ENCODE peak calls at places on chromosomes 6 and 20, in eight cellular contexts. G, K, U, X, J, H, P and R are unnamed samples.

GRCh38 chr20:15005300-15005986 is 668.0 kb upstream of the FLRT3 start:
- DNase-seq in U (no peak), K (no peak), H (no peak), J (no peak), X (no peak), G (no peak), P (no peak), R (no peak)

GRCh38 chr20:32968833-32969241 is 35.4 kb downstream of the SUN5 start:
- DNase-seq in G (no peak), P (peak; percentile 13), K (no peak), U (no peak), J (no peak), X (no peak), H (no peak), R (no peak)

GRCh38 chr6:100088009-100088408 is 94.0 kb upstream of the MCHR2 start:
- DNase-seq in H (no peak), P (no peak), U (peak; percentile 79), J (no peak), K (no peak), X (peak; percentile 65), G (no peak), R (no peak)

GRCh38 chr6:27811383-27811782 is 100.8 kb downstream of the OR2B2 start:
- DNase-seq in J (no peak), K (no peak), U (no peak), G (no peak), X (no peak), P (no peak), H (no peak), R (no peak)

GRCh38 chr6:39310542-39310941 is 3.7 kb downstream of the KCNK17 start:
- DNase-seq in X (no peak), U (no peak), G (no peak), H (peak; percentile 58), K (no peak), J (no peak), P (no peak), R (no peak)

GRCh38 chr6:85678602-85679444 is 36.1 kb upstream of the SYNCRIP start:
- DNase-seq in X (peak; percentile 92), U (peak; percentile 99), G (peak; percentile 99), K (peak; percentile 97), H (peak; percentile 97), J (peak; percentile 99), P (peak; percentile 96), R (peak; percentile 98)

GRCh38 chr6:30568245-30568644 is 3.0 kb upstream of the ABCF1 start:
- DNase-seq in P (no peak), U (no peak), H (no peak), K (no peak), X (no peak), G (no peak), J (no peak), R (no peak)

GRCh38 chr20:10674684-10675455 is 1.1 kb upstream of the JAG1 start:
- DNase-seq in K (peak; percentile 83), G (peak; percentile 59), H (peak; percentile 81), U (peak; percentile 74), P (peak; percentile 94), J (peak; percentile 93), X (no peak), R (no peak)

GRCh38 chr20:48153523-48153922 is 368.2 kb upstream of the SULF2 start:
- DNase-seq in X (no peak), J (no peak), G (no peak), U (no peak), P (peak; percentile 65), K (no peak), H (no peak), R (peak; percentile 84)

GRCh38 chr20:48374986-48375715 is 452.6 kb downstream of the PREX1 start:
- DNase-seq in G (no peak), K (no peak), X (no peak), J (peak; percentile 55), P (peak; percentile 52), U (no peak), H (no peak), R (no peak)

GRCh38 chr20:12391099-12391498 is 473.4 kb downstream of the BTBD3 start:
- DNase-seq in H (no peak), X (no peak), J (no peak), U (no peak), P (no peak), K (no peak), G (no peak), R (no peak)

GRCh38 chr20:44967207-44967807 is 995 bp downstream of the STK4 start:
- DNase-seq in U (peak; percentile 4), K (no peak), H (no peak), P (no peak), X (no peak), J (no peak), G (no peak), R (peak; percentile 67)

GRCh38 chr6:56339524-56339923 is 92.1 kb upstream of the COL21A1 start:
- DNase-seq in X (no peak), K (no peak), U (no peak), H (no peak), P (no peak), G (no peak), J (no peak), R (no peak)

GRCh38 chr20:46305331-46305972 is 2.8 kb downstream of the CDH22 start:
- DNase-seq in J (no peak), X (no peak), G (no peak), P (no peak), U (no peak), H (no peak), K (no peak), R (no peak)

DNA sequence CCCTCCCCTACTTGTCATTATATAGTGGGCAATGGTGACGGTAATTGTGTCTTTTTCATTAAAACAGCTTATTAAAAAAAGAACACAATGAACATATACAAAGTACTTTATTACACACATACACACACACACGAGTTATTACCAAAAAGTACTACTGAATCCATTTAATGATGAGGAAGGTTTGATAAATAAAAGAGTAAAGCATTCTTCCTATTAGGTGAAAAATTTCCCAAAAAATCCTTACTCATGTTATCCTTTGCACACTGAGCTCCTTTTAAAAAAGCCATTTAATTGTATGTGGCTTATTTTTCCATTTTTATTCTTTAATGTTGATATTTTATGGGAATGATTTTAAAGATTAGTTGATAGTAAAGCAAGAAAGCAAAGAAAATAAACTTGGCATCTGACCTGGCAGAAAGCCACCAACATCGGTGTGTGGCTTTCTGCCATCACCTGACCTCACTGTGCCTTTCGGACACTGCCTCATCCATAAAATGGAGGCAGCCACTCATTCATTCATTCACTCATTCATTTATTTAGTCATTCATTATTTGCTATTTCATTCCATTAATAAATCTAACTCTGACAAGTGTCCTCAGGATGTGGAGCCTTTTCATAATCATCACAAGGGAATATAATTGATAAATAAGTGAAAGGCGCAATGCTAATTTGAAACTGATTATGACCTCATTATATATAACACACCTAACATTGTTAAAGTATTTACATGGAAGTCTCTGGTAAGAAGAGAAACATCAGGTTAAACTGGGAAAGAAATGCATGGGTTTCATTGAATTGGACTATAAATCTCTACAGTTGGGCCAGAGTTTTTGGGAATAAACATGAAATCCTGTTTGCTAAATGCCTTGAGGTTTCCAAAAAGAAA is 727 bp upstream of the SGK1 start:
- DNase-seq in U (no peak), G (no peak), J (no peak), H (no peak), P (no peak), X (no peak), K (no peak), R (no peak)
- H3K4me3 ChIP-seq in U (peak overlapping the region; percentile 20), G (peak overlapping the region; percentile 59), J (peak overlapping the region; percentile 57), H (no peak overlapping the region), P (no peak overlapping the region), X (no peak overlapping the region), K (no peak overlapping the region), R (no peak overlapping the region)

GRCh38 chr6:33442283-33442682 is 12.1 kb upstream of the ZBTB9 start:
- DNase-seq in X (no peak), J (no peak), K (no peak), U (no peak), H (no peak), G (no peak), P (peak; percentile 33), R (no peak)

GRCh38 chr6:33445020-33445676 is 9.2 kb upstream of the ZBTB9 start:
- DNase-seq in X (no peak), J (no peak), G (no peak), H (no peak), K (no peak), P (peak; percentile 19), U (no peak), R (no peak)

GRCh38 chr6:33441457-33441856 is 12.9 kb upstream of the ZBTB9 start:
- DNase-seq in K (no peak), X (no peak), U (no peak), H (no peak), G (no peak), J (no peak), P (peak; percentile 28), R (no peak)

GRCh38 chr6:33443619-33444504 is 10.5 kb upstream of the ZBTB9 start:
- DNase-seq in X (no peak), H (no peak), U (no peak), J (no peak), G (no peak), P (peak; percentile 39), K (no peak), R (no peak)

DNA sequence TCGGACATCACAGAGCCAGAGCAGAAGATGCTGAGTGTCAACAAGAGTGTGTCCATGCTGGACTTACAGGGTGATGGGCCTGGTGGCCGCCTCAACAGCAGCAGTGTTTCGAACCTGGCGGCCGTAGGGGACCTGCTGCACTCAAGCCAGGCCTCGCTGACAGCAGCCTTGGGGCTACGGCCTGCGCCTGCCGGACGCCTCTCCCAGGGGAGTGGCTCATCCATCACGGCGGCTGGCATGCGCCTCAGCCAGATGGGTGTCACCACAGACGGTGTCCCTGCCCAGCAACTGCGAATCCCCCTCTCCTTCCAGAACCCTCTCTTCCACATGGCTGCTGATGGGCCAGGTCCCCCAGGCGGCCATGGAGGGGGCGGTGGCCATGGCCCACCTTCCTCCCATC is 11.4 kb upstream of the ZBTB9 start:
- DNase-seq in J (no peak), X (no peak), K (no peak), H (no peak), U (no peak), P (no peak), G (no peak), R (no peak)
- H3K4me3 ChIP-seq in J (no peak overlapping the region), X (no peak overlapping the region), K (no peak overlapping the region), H (no peak overlapping the region), U (no peak overlapping the region), P (no peak overlapping the region), G (no peak overlapping the region), R (no peak overlapping the region)

GRCh38 chr6:91087864-91088263 is 501.0 kb upstream of the MAP3K7 start:
- DNase-seq in J (no peak), H (no peak), G (no peak), K (no peak), X (no peak), U (no peak), P (peak; percentile 26), R (no peak)
- H3K4me3 ChIP-seq in J (no peak overlapping the region), H (no peak overlapping the region), G (no peak overlapping the region), K (no peak overlapping the region), X (no peak overlapping the region), U (no peak overlapping the region), P (no peak overlapping the region), R (no peak overlapping the region)

DNA sequence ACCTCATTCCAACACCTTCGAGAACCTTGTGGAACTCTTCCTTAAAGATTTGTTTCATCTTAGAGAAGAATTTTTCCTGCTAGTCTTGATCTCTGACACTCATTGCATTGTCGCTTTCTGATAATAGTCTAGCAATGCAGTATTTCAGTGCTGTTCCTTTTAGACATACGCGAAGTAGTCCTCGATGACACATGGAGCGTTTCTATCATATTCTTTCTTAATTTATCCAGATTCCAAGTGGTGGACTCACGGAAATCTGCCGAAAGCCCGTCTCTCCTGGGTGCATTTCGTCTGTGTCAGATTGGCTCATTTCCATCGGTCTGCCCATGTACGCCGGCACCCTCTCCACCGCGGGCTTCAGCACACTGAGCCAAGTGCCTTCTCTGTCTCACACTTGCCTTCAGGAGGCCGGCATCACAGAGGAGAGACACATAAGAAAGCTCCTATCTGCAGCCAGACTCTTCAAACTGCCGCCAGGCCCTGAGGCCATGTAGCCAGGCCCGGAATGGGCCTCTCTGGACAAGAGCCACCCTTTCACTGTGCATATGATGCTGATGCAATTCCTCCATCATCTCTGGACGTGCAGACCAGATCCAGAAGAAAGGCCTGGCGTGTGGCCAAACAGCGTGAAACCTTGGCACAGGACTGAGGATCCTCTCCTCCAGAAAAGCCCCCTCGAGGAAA is 198.6 kb upstream of the UST start:
- DNase-seq in U (peak; percentile 76), H (no peak), G (peak; percentile 67), P (no peak), K (no peak), J (no peak), X (no peak), R (no peak)
- H3K4me3 ChIP-seq in U (no peak overlapping the region), H (no peak overlapping the region), G (no peak overlapping the region), P (no peak overlapping the region), K (no peak overlapping the region), J (no peak overlapping the region), X (no peak overlapping the region), R (no peak overlapping the region)